ENCODE peak calls at places on chromosomes 6 and 20, in six cellular contexts. One of them, this sample, is unnamed.

GRCh38 chr6:44059359-44060342 is 67.6 kb downstream of the MRPL14 start:
- DNase-seq in tibial artery: no peak
- DNase-seq in heart left ventricle: no peak
- DNase-seq in gastrocnemius medialis: no peak
- DNase-seq in A673: no peak
- DNase-seq in epithelial cell of proximal tubule: no peak
- DNase-seq in this sample: no peak

GRCh38 chr6:7129784-7130569 is 22.2 kb downstream of the RREB1 start:
- DNase-seq in tibial artery: no peak
- DNase-seq in heart left ventricle: no peak
- DNase-seq in gastrocnemius medialis: peak
- DNase-seq in A673: no peak
- DNase-seq in epithelial cell of proximal tubule: no peak
- DNase-seq in this sample: no peak

GRCh38 chr20:15220778-15221565 is 883.6 kb upstream of the FLRT3 start:
- DNase-seq in tibial artery: no peak
- DNase-seq in heart left ventricle: no peak
- DNase-seq in gastrocnemius medialis: no peak
- DNase-seq in A673: no peak
- DNase-seq in epithelial cell of proximal tubule: no peak
- DNase-seq in this sample: no peak

GRCh38 chr6:30939473-30939872 is 1.3 kb upstream of the MUCL3 start:
- DNase-seq in tibial artery: no peak
- DNase-seq in heart left ventricle: no peak
- DNase-seq in gastrocnemius medialis: no peak
- DNase-seq in A673: no peak
- DNase-seq in epithelial cell of proximal tubule: no peak
- DNase-seq in this sample: no peak

GRCh38 chr20:42483694-42484303 is 705.9 kb downstream of the PTPRT start:
- DNase-seq in tibial artery: no peak
- DNase-seq in heart left ventricle: no peak
- DNase-seq in gastrocnemius medialis: no peak
- DNase-seq in A673: peak
- DNase-seq in epithelial cell of proximal tubule: no peak
- DNase-seq in this sample: no peak

GRCh38 chr6:22082278-22082677 is 214.6 kb downstream of the PRL start:
- DNase-seq in tibial artery: no peak
- DNase-seq in heart left ventricle: no peak
- DNase-seq in gastrocnemius medialis: no peak
- DNase-seq in A673: no peak
- DNase-seq in epithelial cell of proximal tubule: no peak
- DNase-seq in this sample: no peak

GRCh38 chr6:41688256-41688965 is 47.0 kb downstream of the TFEB start:
- DNase-seq in tibial artery: no peak
- DNase-seq in heart left ventricle: no peak
- DNase-seq in gastrocnemius medialis: peak
- DNase-seq in A673: no peak
- DNase-seq in epithelial cell of proximal tubule: no peak
- DNase-seq in this sample: no peak

GRCh38 chr6:107666084-107666981 is 157.8 kb downstream of the SCML4 start:
- DNase-seq in tibial artery: no peak
- DNase-seq in heart left ventricle: no peak
- DNase-seq in gastrocnemius medialis: peak
- DNase-seq in A673: no peak
- DNase-seq in epithelial cell of proximal tubule: no peak
- DNase-seq in this sample: no peak

GRCh38 chr6:53920881-53921280 is 126.1 kb downstream of the LRRC1 start:
- DNase-seq in tibial artery: no peak
- DNase-seq in heart left ventricle: no peak
- DNase-seq in gastrocnemius medialis: no peak
- DNase-seq in A673: no peak
- DNase-seq in epithelial cell of proximal tubule: no peak
- DNase-seq in this sample: no peak

GRCh38 chr20:57704245-57704644 is 5.6 kb downstream of the PMEPA1 start:
- DNase-seq in tibial artery: no peak
- DNase-seq in heart left ventricle: no peak
- DNase-seq in gastrocnemius medialis: no peak
- DNase-seq in A673: no peak
- DNase-seq in epithelial cell of proximal tubule: no peak
- DNase-seq in this sample: no peak

GRCh38 chr6:94071835-94072234 is 652.5 kb upstream of the EPHA7 start:
- DNase-seq in tibial artery: no peak
- DNase-seq in heart left ventricle: no peak
- DNase-seq in gastrocnemius medialis: no peak
- DNase-seq in A673: peak
- DNase-seq in epithelial cell of proximal tubule: no peak
- DNase-seq in this sample: no peak

GRCh38 chr20:58481541-58482021 is 33.6 kb downstream of the APCDD1L start:
- DNase-seq in tibial artery: no peak
- DNase-seq in heart left ventricle: no peak
- DNase-seq in gastrocnemius medialis: no peak
- DNase-seq in A673: peak
- DNase-seq in epithelial cell of proximal tubule: no peak
- DNase-seq in this sample: no peak

GRCh38 chr20:51767867-51768758 is at the start of gene ATP9A:
- DNase-seq in tibial artery: no peak
- DNase-seq in heart left ventricle: peak
- DNase-seq in gastrocnemius medialis: peak
- DNase-seq in A673: no peak
- DNase-seq in epithelial cell of proximal tubule: no peak
- DNase-seq in this sample: no peak

GRCh38 chr6:111464184-111464583 is 18.8 kb downstream of the REV3L start:
- DNase-seq in tibial artery: no peak
- DNase-seq in heart left ventricle: no peak
- DNase-seq in gastrocnemius medialis: no peak
- DNase-seq in A673: no peak
- DNase-seq in epithelial cell of proximal tubule: no peak
- DNase-seq in this sample: no peak

GRCh38 chr20:4261333-4262284 is 246.3 kb upstream of the RNF24 start:
- DNase-seq in tibial artery: no peak
- DNase-seq in heart left ventricle: no peak
- DNase-seq in gastrocnemius medialis: no peak
- DNase-seq in A673: no peak
- DNase-seq in epithelial cell of proximal tubule: no peak
- DNase-seq in this sample: no peak

GRCh38 chr6:115214283-115214682 is 846.4 kb downstream of the FRK start:
- DNase-seq in tibial artery: no peak
- DNase-seq in heart left ventricle: no peak
- DNase-seq in gastrocnemius medialis: no peak
- DNase-seq in A673: no peak
- DNase-seq in epithelial cell of proximal tubule: no peak
- DNase-seq in this sample: no peak

GRCh38 chr6:39961178-39961577 is 26.9 kb upstream of the MOCS1 start:
- DNase-seq in tibial artery: no peak
- DNase-seq in heart left ventricle: no peak
- DNase-seq in gastrocnemius medialis: no peak
- DNase-seq in A673: no peak
- DNase-seq in epithelial cell of proximal tubule: no peak
- DNase-seq in this sample: no peak

GRCh38 chr6:44002591-44003344 is 124.5 kb downstream of the MRPL14 start:
- DNase-seq in tibial artery: no peak
- DNase-seq in heart left ventricle: peak
- DNase-seq in gastrocnemius medialis: peak
- DNase-seq in A673: peak
- DNase-seq in epithelial cell of proximal tubule: no peak
- DNase-seq in this sample: no peak

GRCh38 chr20:42895062-42895461 is 294.6 kb downstream of the PTPRT start:
- DNase-seq in tibial artery: no peak
- DNase-seq in heart left ventricle: no peak
- DNase-seq in gastrocnemius medialis: no peak
- DNase-seq in A673: no peak
- DNase-seq in epithelial cell of proximal tubule: no peak
- DNase-seq in this sample: no peak

GRCh38 chr20:11711214-11711613 is 206.5 kb upstream of the BTBD3 start:
- DNase-seq in tibial artery: no peak
- DNase-seq in heart left ventricle: no peak
- DNase-seq in gastrocnemius medialis: no peak
- DNase-seq in A673: no peak
- DNase-seq in epithelial cell of proximal tubule: no peak
- DNase-seq in this sample: no peak

GRCh38 chr20:1697592-1697991 is 40.0 kb upstream of the SIRPG start:
- DNase-seq in tibial artery: no peak
- DNase-seq in heart left ventricle: no peak
- DNase-seq in gastrocnemius medialis: no peak
- DNase-seq in A673: no peak
- DNase-seq in epithelial cell of proximal tubule: no peak
- DNase-seq in this sample: no peak

GRCh38 chr20:1374246-1374645 is 18.6 kb downstream of the FKBP1A start:
- DNase-seq in tibial artery: no peak
- DNase-seq in heart left ventricle: no peak
- DNase-seq in gastrocnemius medialis: no peak
- DNase-seq in A673: no peak
- DNase-seq in epithelial cell of proximal tubule: no peak
- DNase-seq in this sample: no peak

GRCh38 chr6:49001856-49002255 is 461.2 kb downstream of the MMUT start:
- DNase-seq in tibial artery: no peak
- DNase-seq in heart left ventricle: no peak
- DNase-seq in gastrocnemius medialis: no peak
- DNase-seq in A673: no peak
- DNase-seq in epithelial cell of proximal tubule: no peak
- DNase-seq in this sample: no peak

GRCh38 chr6:75848274-75848673 is 99.2 kb downstream of the MYO6 start:
- DNase-seq in tibial artery: no peak
- DNase-seq in heart left ventricle: no peak
- DNase-seq in gastrocnemius medialis: no peak
- DNase-seq in A673: no peak
- DNase-seq in epithelial cell of proximal tubule: no peak
- DNase-seq in this sample: no peak

GRCh38 chr6:39430968-39431523 is 108.5 kb upstream of the KCNK16 start:
- DNase-seq in tibial artery: peak
- DNase-seq in heart left ventricle: peak
- DNase-seq in gastrocnemius medialis: peak
- DNase-seq in A673: peak
- DNase-seq in epithelial cell of proximal tubule: no peak
- DNase-seq in this sample: peak

GRCh38 chr6:55255061-55255571 is 72.2 kb upstream of the GFRAL start:
- DNase-seq in tibial artery: no peak
- DNase-seq in heart left ventricle: no peak
- DNase-seq in gastrocnemius medialis: no peak
- DNase-seq in A673: peak
- DNase-seq in epithelial cell of proximal tubule: no peak
- DNase-seq in this sample: no peak

GRCh38 chr20:34112600-34113061 is 588 bp upstream of the EIF2S2 start:
- DNase-seq in tibial artery: peak
- DNase-seq in heart left ventricle: peak
- DNase-seq in gastrocnemius medialis: peak
- DNase-seq in A673: peak
- DNase-seq in epithelial cell of proximal tubule: no peak
- DNase-seq in this sample: no peak

GRCh38 chr20:23190557-23190956 is 104.4 kb upstream of the CD93 start:
- DNase-seq in tibial artery: no peak
- DNase-seq in heart left ventricle: no peak
- DNase-seq in gastrocnemius medialis: no peak
- DNase-seq in A673: no peak
- DNase-seq in epithelial cell of proximal tubule: no peak
- DNase-seq in this sample: no peak
- TF ChIP-seq CTCF in tibial artery: no peak
- TF ChIP-seq CTCF in heart left ventricle: no peak
- TF ChIP-seq CTCF in gastrocnemius medialis: no peak
- TF ChIP-seq CTCF in A673: no peak
- TF ChIP-seq CTCF in epithelial cell of proximal tubule: no peak
- TF ChIP-seq CTCF in this sample: no peak

DNA sequence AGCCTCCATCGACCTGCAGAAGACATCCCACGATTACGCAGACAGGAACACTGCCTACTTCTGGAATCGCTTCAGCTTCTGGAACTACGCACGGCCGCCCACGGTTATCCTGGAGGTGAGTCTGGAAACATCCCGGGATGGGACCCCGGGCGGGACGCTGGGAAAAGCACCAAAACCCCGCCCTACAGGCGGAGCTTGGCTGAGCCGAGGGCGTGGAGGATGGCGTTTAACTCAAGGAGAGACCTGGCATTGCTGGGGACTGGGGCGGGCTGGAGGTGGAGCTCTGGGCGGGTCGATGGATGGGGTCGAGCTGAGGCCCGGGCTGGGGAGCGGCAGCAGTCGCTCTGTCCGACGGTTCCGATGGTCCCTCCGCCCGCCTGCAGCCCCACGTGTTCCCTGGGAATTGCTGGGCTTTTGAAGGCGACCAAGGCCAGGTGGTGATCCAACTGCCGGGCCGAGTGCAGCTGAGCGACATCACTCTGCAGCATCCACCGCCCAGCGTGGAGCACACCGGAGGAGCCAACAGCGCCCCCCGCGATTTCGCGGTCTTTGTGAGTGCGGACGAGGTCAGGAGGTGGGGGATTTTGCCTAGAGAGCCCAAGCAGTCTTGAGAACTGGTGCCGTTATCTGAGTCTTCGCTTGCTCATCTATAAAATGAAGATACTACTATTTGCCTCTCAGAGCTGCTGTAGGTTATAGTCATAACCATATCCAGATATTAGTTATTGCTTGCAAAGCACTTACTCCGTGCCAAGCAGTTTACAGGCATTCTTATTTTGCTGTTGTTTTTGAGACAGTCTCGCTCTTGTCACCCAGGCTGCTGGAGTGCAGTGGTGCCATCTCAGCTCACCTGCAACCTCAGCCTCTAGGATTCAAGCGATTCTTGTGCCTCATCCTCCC is 3.8 kb downstream of the SPAG4 start:
- DNase-seq in tibial artery: peak
- DNase-seq in heart left ventricle: peak
- DNase-seq in gastrocnemius medialis: peak
- DNase-seq in A673: peak
- DNase-seq in epithelial cell of proximal tubule: no peak
- DNase-seq in this sample: no peak
- TF ChIP-seq CTCF in tibial artery: no peak
- TF ChIP-seq CTCF in heart left ventricle: peak
- TF ChIP-seq CTCF in gastrocnemius medialis: no peak
- TF ChIP-seq CTCF in A673: peak
- TF ChIP-seq CTCF in epithelial cell of proximal tubule: peak
- TF ChIP-seq CTCF in this sample: peak

GRCh38 chr20:24491043-24491756 is 21.8 kb downstream of the SYNDIG1 start:
- DNase-seq in tibial artery: no peak
- DNase-seq in heart left ventricle: no peak
- DNase-seq in gastrocnemius medialis: no peak
- DNase-seq in A673: no peak
- DNase-seq in epithelial cell of proximal tubule: no peak
- DNase-seq in this sample: peak

GRCh38 chr20:24490598-24490997 is 21.2 kb downstream of the SYNDIG1 start:
- DNase-seq in tibial artery: no peak
- DNase-seq in heart left ventricle: no peak
- DNase-seq in gastrocnemius medialis: no peak
- DNase-seq in A673: no peak
- DNase-seq in epithelial cell of proximal tubule: no peak
- DNase-seq in this sample: peak

GRCh38 chr20:24492698-24493097 is 23.3 kb downstream of the SYNDIG1 start:
- DNase-seq in tibial artery: no peak
- DNase-seq in heart left ventricle: no peak
- DNase-seq in gastrocnemius medialis: no peak
- DNase-seq in A673: no peak
- DNase-seq in epithelial cell of proximal tubule: no peak
- DNase-seq in this sample: no peak

GRCh38 chr20:24493181-24493580 is 23.8 kb downstream of the SYNDIG1 start:
- DNase-seq in tibial artery: no peak
- DNase-seq in heart left ventricle: no peak
- DNase-seq in gastrocnemius medialis: no peak
- DNase-seq in A673: no peak
- DNase-seq in epithelial cell of proximal tubule: no peak
- DNase-seq in this sample: peak

GRCh38 chr20:24492031-24492607 is 22.7 kb downstream of the SYNDIG1 start:
- DNase-seq in tibial artery: no peak
- DNase-seq in heart left ventricle: no peak
- DNase-seq in gastrocnemius medialis: no peak
- DNase-seq in A673: peak
- DNase-seq in epithelial cell of proximal tubule: no peak
- DNase-seq in this sample: peak
- TF ChIP-seq CTCF in tibial artery: no peak
- TF ChIP-seq CTCF in heart left ventricle: no peak
- TF ChIP-seq CTCF in gastrocnemius medialis: no peak
- TF ChIP-seq CTCF in A673: peak
- TF ChIP-seq CTCF in epithelial cell of proximal tubule: no peak
- TF ChIP-seq CTCF in this sample: no peak

GRCh38 chr6:166515072-166515810 is 71.2 kb downstream of the RAMACL start:
- DNase-seq in tibial artery: no peak
- DNase-seq in heart left ventricle: no peak
- DNase-seq in gastrocnemius medialis: no peak
- DNase-seq in A673: peak
- DNase-seq in epithelial cell of proximal tubule: peak
- DNase-seq in this sample: no peak
- TF ChIP-seq CTCF in tibial artery: no peak
- TF ChIP-seq CTCF in heart left ventricle: no peak
- TF ChIP-seq CTCF in gastrocnemius medialis: no peak
- TF ChIP-seq CTCF in A673: no peak
- TF ChIP-seq CTCF in epithelial cell of proximal tubule: peak
- TF ChIP-seq CTCF in this sample: peak